ENCODE peak calls at places on chromosomes 6 and 20, in eight cellular contexts. R, M, N, X, B, V, W and L are unnamed samples.

GRCh38 chr20:57369601-57370000 is 18.5 kb downstream of the RAE1 start:
- DNase-seq in R (no peak), M (no peak), N (no peak), X (no peak), B (no peak), V (no peak), W (no peak), L (no peak)

GRCh38 chr20:44134897-44135810 is 51.8 kb downstream of the JPH2 start:
- DNase-seq in R (no peak), M (no peak), N (no peak), X (peak; percentile 42), B (no peak), V (no peak), W (no peak), L (no peak)

GRCh38 chr6:54846857-54847721 is 518 bp downstream of the FAM83B start:
- DNase-seq in R (peak; percentile 81), M (no peak), N (no peak), X (no peak), B (no peak), V (no peak), W (no peak), L (no peak)

GRCh38 chr6:157236040-157236725 is 87.1 kb downstream of the TMEM242 start:
- DNase-seq in R (no peak), M (no peak), N (no peak), X (no peak), B (peak; percentile 47), V (no peak), W (no peak), L (no peak)

GRCh38 chr20:24382330-24382729 is 87.1 kb upstream of the SYNDIG1 start:
- DNase-seq in R (no peak), M (no peak), N (no peak), X (no peak), B (no peak), V (peak; percentile 22), W (no peak), L (no peak)

GRCh38 chr6:158706369-158706982 is 56.6 kb downstream of the SYTL3 start:
- DNase-seq in R (peak; percentile 95), M (peak; percentile 84), N (no peak), X (peak; percentile 41), B (peak; percentile 66), V (peak; percentile 48), W (peak; percentile 79), L (peak; percentile 83)

GRCh38 chr6:13766201-13766634 is 48.1 kb downstream of the MCUR1 start:
- DNase-seq in R (no peak), M (peak; percentile 56), N (no peak), X (peak; percentile 73), B (no peak), V (no peak), W (peak; percentile 63), L (peak; percentile 74)

GRCh38 chr20:49230575-49231211 is 11.5 kb downstream of the DDX27 start:
- DNase-seq in R (no peak), M (peak; percentile 55), N (no peak), X (no peak), B (no peak), V (peak; percentile 22), W (peak; percentile 43), L (no peak)

GRCh38 chr6:135141728-135142127 is 39.4 kb upstream of the MYB start:
- DNase-seq in R (no peak), M (no peak), N (no peak), X (no peak), B (no peak), V (no peak), W (no peak), L (no peak)

GRCh38 chr6:85449388-85449817 is 480 bp upstream of the NT5E start:
- DNase-seq in R (no peak), M (peak; percentile 78), N (peak; percentile 71), X (peak; percentile 88), B (no peak), V (no peak), W (peak; percentile 89), L (no peak)

GRCh38 chr6:111793711-111794111 is 79.5 kb downstream of the FYN start:
- DNase-seq in R (no peak), M (no peak), N (peak; percentile 73), X (no peak), B (no peak), V (no peak), W (no peak), L (no peak)

GRCh38 chr6:13373488-13373886 is 45.1 kb upstream of the TBC1D7 start:
- DNase-seq in R (no peak), M (no peak), N (no peak), X (no peak), B (no peak), V (no peak), W (peak; percentile 45), L (peak; percentile 90)

GRCh38 chr20:57505991-57506390 is 18.9 kb downstream of the CTCFL start:
- DNase-seq in R (no peak), M (no peak), N (no peak), X (no peak), B (no peak), V (no peak), W (no peak), L (no peak)

DNA sequence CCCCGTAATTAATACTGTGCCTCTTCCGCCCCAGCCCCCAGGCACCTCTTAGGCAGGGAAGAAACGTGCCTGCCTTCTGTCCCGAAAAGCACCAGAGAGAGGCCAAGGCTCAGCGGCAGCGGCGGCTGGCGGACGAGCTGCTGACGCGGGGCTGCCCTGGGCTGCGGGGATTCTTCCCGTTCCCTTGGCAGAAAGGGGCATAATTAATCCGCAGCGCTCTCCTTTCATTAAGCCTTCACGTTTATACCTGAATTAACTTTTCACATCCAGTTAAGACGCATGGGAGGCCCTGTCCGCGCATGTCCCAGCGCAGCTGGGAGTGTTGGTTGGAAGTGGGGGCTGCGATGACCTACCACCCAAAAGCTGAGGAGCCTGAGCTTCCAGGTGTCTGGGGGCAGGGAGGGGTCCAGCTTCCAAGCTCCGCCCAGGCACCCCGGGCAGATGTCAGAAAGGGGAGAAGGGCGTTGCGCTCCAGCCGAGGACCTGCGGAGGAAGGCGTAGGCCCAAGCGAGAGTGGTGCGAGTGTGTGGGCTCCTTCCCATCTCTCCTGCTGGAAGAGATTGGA is 167.4 kb upstream of the LRFN2 start:
- DNase-seq in R (peak; percentile 52), M (no peak), N (no peak), X (no peak), B (no peak), V (no peak), W (no peak), L (no peak)
- H3K4me3 ChIP-seq in R (no peak overlapping the region), M (no peak overlapping the region), N (no peak overlapping the region), X (no peak overlapping the region), B (no peak overlapping the region), V (no peak overlapping the region), W (no peak overlapping the region), L (no peak overlapping the region)

GRCh38 chr6:32623693-32624092 is 13.5 kb upstream of the HLA-DQA1 start:
- DNase-seq in R (no peak), M (no peak), N (no peak), X (no peak), B (no peak), V (no peak), W (no peak), L (no peak)

GRCh38 chr6:32624565-32624964 is 12.6 kb upstream of the HLA-DQA1 start:
- DNase-seq in R (no peak), M (no peak), N (no peak), X (no peak), B (no peak), V (no peak), W (no peak), L (no peak)

GRCh38 chr6:32622545-32623401 is 14.4 kb upstream of the HLA-DQA1 start:
- DNase-seq in R (peak; percentile 88), M (peak; percentile 20), N (peak; percentile 44), X (peak; percentile 3), B (peak; percentile 21), V (peak; percentile 45), W (peak; percentile 68), L (no peak)

GRCh38 chr6:32627249-32627648 is 10.0 kb upstream of the HLA-DQA1 start:
- DNase-seq in R (no peak), M (no peak), N (no peak), X (no peak), B (no peak), V (no peak), W (no peak), L (no peak)

DNA sequence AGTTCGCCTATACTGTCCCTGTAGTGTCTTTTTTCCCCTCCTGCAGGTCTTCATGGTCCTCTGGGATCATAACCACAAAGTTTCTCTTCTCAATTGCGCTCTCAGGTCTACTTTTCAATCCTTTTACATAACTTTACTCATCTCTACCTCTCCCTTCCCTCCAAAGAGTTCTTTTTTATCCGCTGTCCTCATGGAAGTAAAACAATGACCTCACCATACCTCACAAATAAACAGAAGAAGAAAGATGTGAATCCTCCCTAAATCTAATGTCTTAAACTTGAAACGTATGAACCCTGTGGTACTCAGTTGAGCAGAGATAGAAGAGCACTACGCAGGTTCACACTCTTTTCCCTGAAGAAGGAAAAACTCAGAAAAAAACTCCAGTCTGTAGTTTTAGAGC is 12.1 kb upstream of the HLA-DQA1 start:
- DNase-seq in R (no peak), M (no peak), N (no peak), X (no peak), B (no peak), V (no peak), W (no peak), L (no peak)
- TF ChIP-seq CTCF in R (no peak), M (no peak), N (no peak), X (no peak), B (no peak), V (no peak), W (no peak), L (no peak)

GRCh38 chr6:52536424-52536916 is 40.4 kb downstream of the TRAM2 start:
- DNase-seq in R (no peak), M (no peak), N (no peak), X (no peak), B (no peak), V (no peak), W (no peak), L (no peak)
- H3K4me3 ChIP-seq in R (no peak overlapping the region), M (no peak overlapping the region), N (no peak overlapping the region), X (no peak overlapping the region), B (no peak overlapping the region), V (no peak overlapping the region), W (no peak overlapping the region), L (no peak overlapping the region)

DNA sequence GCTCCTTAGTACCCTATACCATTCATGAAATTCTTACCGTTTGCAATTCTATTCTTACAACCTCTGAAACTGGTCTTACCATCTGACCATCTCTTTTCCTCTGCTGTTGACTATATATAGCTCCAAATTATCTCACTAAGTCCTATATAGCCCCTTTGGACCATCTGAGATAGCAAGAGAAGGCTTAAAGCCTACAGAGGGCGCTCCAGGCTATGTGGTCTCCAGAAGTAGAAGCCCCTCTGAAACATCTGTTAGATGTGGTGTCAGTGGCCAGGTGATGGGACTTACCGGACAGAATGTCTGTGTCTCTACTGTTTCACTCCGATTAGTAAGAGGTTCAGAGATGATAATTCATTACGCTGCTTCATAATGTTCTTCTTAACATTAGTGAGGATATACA is 140.7 kb upstream of the BMP2 start:
- DNase-seq in R (peak; percentile 77), M (no peak), N (no peak), X (no peak), B (no peak), V (no peak), W (no peak), L (no peak)
- TF ChIP-seq CTCF in R (peak; percentile 80), M (peak; percentile 11), N (no peak), X (no peak), B (no peak), V (no peak), W (peak; percentile 10), L (peak; percentile 19)

GRCh38 chr6:106163966-106164877 is 78.1 kb downstream of the PRDM1 start:
- DNase-seq in R (no peak), M (peak; percentile 93), N (peak; percentile 36), X (peak; percentile 84), B (no peak), V (peak; percentile 38), W (peak; percentile 95), L (no peak)
- H3K4me3 ChIP-seq in R (no peak overlapping the region), M (no peak overlapping the region), N (peak overlapping the region; percentile 9), X (no peak overlapping the region), B (no peak overlapping the region), V (no peak overlapping the region), W (peak overlapping the region; percentile 28), L (no peak overlapping the region)